ENCODE peak calls at places on chromosome 1, in five cellular contexts. S, E, V, Y and X are unnamed samples.

GRCh38 chr1:9589719-9590157 is 1.0 kb downstream of the TMEM201 start:
- DNase-seq in S (no peak), Y (no peak), E (peak; percentile 76), V (no peak), X (no peak)

GRCh38 chr1:112114540-112114939 is 125.1 kb upstream of the KCND3 start:
- DNase-seq in V (no peak), S (no peak), Y (no peak), E (no peak), X (no peak)

GRCh38 chr1:31539329-31539728 is 37.0 kb upstream of the TINAGL1 start:
- DNase-seq in Y (no peak), E (no peak), S (no peak), V (no peak), X (no peak)

GRCh38 chr1:42927274-42927841 is 31.3 kb downstream of the SLC2A1 start:
- DNase-seq in S (no peak), V (no peak), Y (no peak), E (no peak), X (no peak)

GRCh38 chr1:107526524-107527198 is 385.8 kb downstream of the NTNG1 start:
- DNase-seq in E (no peak), S (no peak), Y (no peak), V (no peak), X (no peak)

GRCh38 chr1:46656643-46657042 is 11.5 kb downstream of the ATPAF1 start:
- DNase-seq in V (no peak), S (no peak), Y (no peak), E (no peak), X (no peak)

GRCh38 chr1:43207229-43207853 is 35.2 kb downstream of the CFAP57 start:
- DNase-seq in E (no peak), Y (no peak), V (no peak), S (no peak), X (no peak)

GRCh38 chr1:12615166-12615915 is 2.7 kb downstream of the DHRS3 start:
- DNase-seq in V (no peak), E (peak; percentile 86), S (no peak), Y (no peak), X (no peak)

GRCh38 chr1:235883261-235883927 is 16.7 kb upstream of the LYST start:
- DNase-seq in E (peak; percentile 91), S (peak; percentile 57), V (peak; percentile 85), Y (peak; percentile 88), X (peak; percentile 95)

GRCh38 chr1:241749924-241750695 is 97.9 kb upstream of the EXO1 start:
- DNase-seq in Y (no peak), V (no peak), S (no peak), E (peak; percentile 54), X (no peak)

GRCh38 chr1:200035397-200035955 is 8.0 kb downstream of the NR5A2 start:
- DNase-seq in E (no peak), S (no peak), V (no peak), Y (peak; percentile 25), X (no peak)

GRCh38 chr1:111449703-111450017 is 396 bp downstream of the ATP5PB start:
- DNase-seq in E (no peak), V (no peak), S (no peak), Y (no peak), X (no peak)

GRCh38 chr1:65827346-65827745 is 34.7 kb downstream of the PDE4B start:
- DNase-seq in S (no peak), Y (no peak), E (no peak), V (no peak), X (no peak)

GRCh38 chr1:168719306-168720111 is 9.5 kb downstream of the DPT start:
- DNase-seq in E (no peak), V (no peak), S (no peak), Y (no peak), X (no peak)

GRCh38 chr1:228980232-228980969 is 245.1 kb downstream of the RHOU start:
- DNase-seq in V (no peak), S (no peak), E (no peak), Y (no peak), X (no peak)

GRCh38 chr1:71074681-71075080 is 6.2 kb downstream of the ZRANB2 start:
- DNase-seq in Y (no peak), S (no peak), V (no peak), E (no peak), X (no peak)

GRCh38 chr1:71071720-71072119 is 9.1 kb downstream of the ZRANB2 start:
- DNase-seq in E (no peak), V (no peak), Y (no peak), S (no peak), X (no peak)

GRCh38 chr1:71068325-71069240 is 12.3 kb downstream of the ZRANB2 start:
- DNase-seq in V (no peak), E (no peak), S (no peak), Y (no peak), X (no peak)

GRCh38 chr1:71072273-71072672 is 8.6 kb downstream of the ZRANB2 start:
- DNase-seq in S (no peak), V (no peak), Y (no peak), E (no peak), X (no peak)
- H3K36me3 ChIP-seq in S (peaks cover 90% of the 10 kb centered on the region), V (peaks cover 59% of the 10 kb centered on the region), Y (peaks cover 46% of the 10 kb centered on the region), E (peaks cover 96% of the 10 kb centered on the region), X (peaks cover 100% of the 10 kb centered on the region)

DNA sequence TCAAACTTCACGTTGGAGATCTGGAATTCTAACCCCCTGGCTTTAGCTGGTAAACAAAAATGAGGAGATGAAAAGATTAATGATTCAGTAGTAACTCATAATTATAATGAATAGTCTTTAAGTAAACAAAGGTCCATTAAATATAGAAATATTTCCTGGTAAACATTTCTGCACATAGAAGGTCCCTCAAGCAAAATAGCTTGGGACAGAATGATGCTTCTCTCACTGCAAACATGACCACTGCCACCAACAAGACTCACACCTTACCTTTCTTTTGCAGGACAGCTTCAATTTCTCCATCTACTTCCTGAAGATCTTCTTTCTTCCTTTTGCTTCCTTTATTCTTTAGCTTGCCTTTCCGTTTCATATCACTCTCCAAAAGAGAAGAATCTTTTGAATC is 25.2 kb downstream of the NVL start:
- DNase-seq in V (no peak), Y (no peak), S (no peak), E (no peak), X (no peak)
- H3K36me3 ChIP-seq in V (peaks cover 47% of the 10 kb centered on the region), Y (peaks cover 24% of the 10 kb centered on the region), S (peaks cover 85% of the 10 kb centered on the region), E (peaks cover 45% of the 10 kb centered on the region), X (peaks cover 100% of the 10 kb centered on the region)

DNA sequence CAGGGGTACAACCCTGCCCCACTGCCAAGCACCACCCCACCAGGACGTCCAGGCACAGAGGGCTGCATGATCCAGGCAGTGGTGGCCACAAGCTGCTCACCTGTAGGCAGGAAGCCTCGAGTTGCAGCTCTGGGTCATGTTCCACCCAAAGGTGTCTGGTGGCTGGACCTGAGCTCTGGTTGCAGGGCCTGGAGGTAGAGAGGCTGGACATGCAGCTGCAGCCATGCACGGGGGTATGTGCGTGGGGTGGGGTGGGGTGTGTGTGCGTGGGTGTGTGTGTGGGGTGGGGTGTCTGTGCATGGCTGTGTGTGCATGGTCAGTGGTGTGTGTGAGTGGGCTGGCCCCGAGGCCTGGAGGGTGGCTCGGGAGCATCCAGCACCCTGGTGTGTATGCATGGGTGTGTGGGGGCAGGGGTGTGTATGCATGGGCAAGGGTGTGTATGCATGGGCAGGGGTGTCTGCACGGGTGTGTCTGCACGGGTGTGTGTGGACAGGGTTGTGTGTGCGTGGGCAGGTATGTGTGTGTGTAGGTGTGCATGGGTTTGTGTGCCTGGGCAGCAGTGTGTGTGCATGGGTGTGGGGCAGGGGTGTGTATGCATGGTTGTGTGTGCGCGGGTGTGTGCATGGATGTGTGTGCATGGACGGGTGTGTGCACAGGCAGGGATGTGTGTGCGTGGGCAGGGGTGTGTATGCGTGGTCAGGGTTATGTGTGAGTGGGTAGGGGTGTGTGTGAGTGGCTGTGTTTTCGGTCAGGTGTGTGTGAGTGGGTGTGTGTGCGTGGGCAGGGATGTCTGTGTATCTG is 15.6 kb downstream of the ARHGEF16 start:
- DNase-seq in E (no peak), V (no peak), Y (no peak), S (no peak), X (no peak)
- H3K36me3 ChIP-seq in E (no peaks in the 10 kb centered on the region), V (no peaks in the 10 kb centered on the region), Y (peaks cover 3% of the 10 kb centered on the region), S (no peaks in the 10 kb centered on the region), X (no peaks in the 10 kb centered on the region)

DNA sequence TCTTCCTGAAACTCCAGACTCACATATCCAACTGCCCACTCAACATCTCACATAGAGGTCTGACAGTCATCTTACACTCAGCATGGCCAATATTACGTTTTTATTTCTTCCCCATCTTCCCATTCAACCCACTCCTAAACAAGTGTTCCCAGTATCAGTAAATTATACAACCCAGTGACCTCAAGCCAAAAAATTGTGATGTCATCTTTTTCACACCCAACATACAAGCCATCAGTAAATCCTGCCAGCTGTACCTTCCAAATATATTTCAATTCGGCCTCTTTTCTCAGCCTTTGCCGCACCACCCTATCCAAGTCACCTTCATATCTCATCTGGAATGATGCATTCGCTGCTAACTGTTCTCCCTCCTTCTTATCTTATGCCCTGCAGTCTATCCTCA is 19.6 kb downstream of the UBR4 start:
- DNase-seq in S (no peak), Y (no peak), V (no peak), E (no peak), X (no peak)
- H3K36me3 ChIP-seq in S (peaks cover 95% of the 10 kb centered on the region), Y (peaks cover 40% of the 10 kb centered on the region), V (peaks cover 61% of the 10 kb centered on the region), E (peaks cover 85% of the 10 kb centered on the region), X (peaks cover 100% of the 10 kb centered on the region)

DNA sequence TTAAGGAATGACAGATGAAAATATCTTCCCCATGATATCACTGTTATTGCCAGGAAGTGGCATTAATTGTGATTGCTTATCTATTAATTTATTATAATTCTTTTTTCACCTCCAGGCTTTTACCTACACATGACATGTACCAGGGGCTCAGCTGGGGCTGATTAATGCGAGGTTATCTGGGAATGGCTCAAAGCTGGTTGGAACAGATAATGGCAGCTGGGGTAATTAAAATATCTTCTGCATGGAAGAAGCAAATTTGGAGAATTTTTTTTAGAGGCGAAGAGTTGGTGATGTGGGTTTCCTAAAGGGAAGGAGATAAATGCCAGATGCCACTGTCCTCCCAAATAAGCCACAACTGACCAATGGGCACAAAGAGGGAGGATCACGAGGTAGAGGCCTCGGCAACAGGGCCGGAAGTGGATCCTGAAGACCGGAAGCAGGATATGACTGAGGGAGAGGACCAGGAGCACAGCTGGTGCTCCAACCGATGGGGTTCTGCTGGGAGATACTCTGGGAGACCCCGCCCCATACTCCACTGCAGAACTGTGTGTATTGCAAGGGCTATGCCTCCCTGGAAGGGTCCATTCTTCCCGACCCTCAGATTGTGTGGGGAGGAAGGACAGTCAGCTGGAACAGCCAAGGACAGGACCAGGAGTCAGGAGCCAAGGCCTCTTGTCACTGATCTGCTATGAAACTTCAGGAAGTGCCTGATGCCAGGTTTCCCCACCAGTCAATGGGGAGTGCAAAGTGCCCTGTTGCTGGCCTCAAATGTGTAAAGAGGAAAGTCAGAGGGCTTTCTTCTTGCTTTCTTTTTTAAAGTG is 169.0 kb downstream of the GRIK3 start:
- DNase-seq in V (no peak), E (no peak), Y (no peak), S (no peak), X (no peak)
- H3K36me3 ChIP-seq in V (no peaks in the 10 kb centered on the region), E (no peaks in the 10 kb centered on the region), Y (no peaks in the 10 kb centered on the region), S (no peaks in the 10 kb centered on the region), X (no peaks in the 10 kb centered on the region)

DNA sequence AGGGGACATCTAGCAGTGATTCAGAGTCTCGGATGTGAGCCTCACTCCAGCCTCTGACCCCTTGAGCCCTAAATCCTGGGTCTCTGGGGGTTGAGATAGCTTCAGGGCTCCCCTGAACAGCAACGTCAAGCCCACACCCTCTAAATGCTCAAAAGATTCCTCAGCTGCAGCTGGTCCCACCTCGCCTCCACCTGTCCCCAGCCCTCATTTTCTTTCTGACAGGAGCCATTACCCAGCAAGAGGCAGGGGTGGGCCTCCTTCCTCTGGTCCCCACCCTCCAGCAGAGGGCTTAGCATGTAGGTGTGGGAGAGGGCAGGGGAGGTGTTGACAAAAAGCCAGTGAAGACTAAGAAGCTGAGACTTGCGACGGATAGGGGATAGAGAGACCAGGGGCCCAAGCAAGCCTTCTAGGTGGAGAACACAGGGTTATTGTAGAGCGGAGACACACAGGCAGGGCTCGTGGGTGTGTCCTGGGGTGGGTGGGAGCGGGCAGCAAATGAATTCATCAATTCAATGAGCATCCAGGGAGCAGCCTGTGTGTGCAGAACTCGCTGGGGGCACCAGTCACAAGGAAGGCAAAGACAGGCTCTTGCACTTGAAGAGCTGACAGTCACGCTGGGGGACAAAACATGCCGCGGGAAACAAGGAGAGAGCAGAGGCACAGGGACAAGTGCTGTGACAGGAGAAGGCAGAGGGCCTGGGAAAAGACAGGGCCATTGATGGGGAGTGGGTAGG is 48.9 kb upstream of the GOLT1A start:
- DNase-seq in Y (no peak), S (no peak), E (no peak), V (no peak), X (no peak)
- H3K36me3 ChIP-seq in Y (peaks cover 2% of the 10 kb centered on the region), S (no peaks in the 10 kb centered on the region), E (no peaks in the 10 kb centered on the region), V (no peaks in the 10 kb centered on the region), X (peaks cover 6% of the 10 kb centered on the region)